ENCODE peak calls at places on chromosomes 4 and X, in seven cellular contexts. U is T-cell; D is naive thymus-derived CD8-positive, alpha-beta T cell; N is substantia nigra; W is cerebellum; T is AG09309; L is uterus. B is an unnamed sample.

GRCh38 chrX:40152706-40153334 is 55.1 kb upstream of the BCOR start:
- DNase-seq in T (no peak), D (no peak), W (peak), U (no peak), N (no peak), L (no peak), B (no peak)

GRCh38 chr4:104966349-104967033 is 180.2 kb upstream of the TET2 start:
- DNase-seq in L (no peak), N (no peak), U (no peak), D (peak), W (no peak), T (no peak), B (peak)

GRCh38 chrX:96715412-96715940 is 30.8 kb downstream of the DIAPH2 start:
- DNase-seq in D (no peak), L (no peak), W (no peak), T (peak), N (no peak), U (no peak), B (no peak)

GRCh38 chr4:77123403-77123802 is 33.6 kb upstream of the CCNG2 start:
- DNase-seq in W (no peak), U (no peak), N (no peak), D (no peak), T (no peak), L (no peak), B (no peak)

GRCh38 chr4:4216668-4217067 is 10.1 kb downstream of the OTOP1 start:
- DNase-seq in L (no peak), N (no peak), W (no peak), D (no peak), T (no peak), U (no peak), B (no peak)

GRCh38 chr4:25509656-25510055 is 132.6 kb downstream of the ANAPC4 start:
- DNase-seq in U (no peak), D (no peak), T (no peak), N (no peak), W (no peak), L (no peak), B (no peak)

GRCh38 chr4:163592207-163592606 is 97.7 kb downstream of the TMA16 start:
- DNase-seq in U (no peak), N (no peak), W (peak), D (no peak), T (no peak), L (no peak), B (no peak)

GRCh38 chr4:5511791-5512190 is 196.6 kb downstream of the EVC2 start:
- DNase-seq in L (no peak), T (no peak), U (no peak), N (no peak), D (no peak), W (no peak), B (no peak)

GRCh38 chr4:158805628-158806471 is 37.0 kb downstream of the FNIP2 start:
- DNase-seq in N (no peak), D (no peak), U (no peak), T (no peak), L (no peak), W (peak), B (no peak)

GRCh38 chr4:187070158-187070557 is 346.5 kb upstream of the FAT1 start:
- DNase-seq in U (no peak), L (no peak), D (no peak), T (no peak), W (no peak), N (no peak), B (no peak)

GRCh38 chrX:3748052-3748559 is 34.7 kb upstream of the PRKX start:
- DNase-seq in N (no peak), L (no peak), T (no peak), D (no peak), U (no peak), W (no peak), B (peak)

GRCh38 chr4:133483600-133484246 is 334.6 kb downstream of the PCDH10 start:
- DNase-seq in W (no peak), D (no peak), L (no peak), T (no peak), N (no peak), U (no peak), B (no peak)

GRCh38 chrX:136652822-136653723 is 5.1 kb downstream of the CD40LG start:
- DNase-seq in W (no peak), U (no peak), T (no peak), N (no peak), D (no peak), L (no peak), B (peak)

GRCh38 chr4:35900608-35901243 is 343.6 kb downstream of the ARAP2 start:
- DNase-seq in U (no peak), N (no peak), W (no peak), L (no peak), T (no peak), D (no peak), B (no peak)

GRCh38 chr4:109214622-109215350 is 87.7 kb downstream of the COL25A1 start:
- DNase-seq in U (no peak), D (no peak), W (no peak), T (no peak), N (no peak), L (no peak), B (no peak)

GRCh38 chr4:76630748-76631147 is 195.7 kb downstream of the SHROOM3 start:
- DNase-seq in N (no peak), L (no peak), D (no peak), T (no peak), W (no peak), U (no peak), B (no peak)

GRCh38 chr4:27360651-27361347 is 500.2 kb downstream of the STIM2 start:
- DNase-seq in T (peak), L (no peak), D (no peak), U (no peak), N (no peak), W (no peak), B (no peak)